ENCODE peak calls at places on chromosomes 7 and 10, in ten cellular contexts. D is GM23338, G is B cell, V is Panc1, J is HFFc6, N is foreskin keratinocyte, Q is suprapubic skin, F is glutamatergic neuron, U is AG09319, Y is cardiac muscle cell. R is an unnamed sample.

GRCh38 chr7:101882595-101883564 is 65.5 kb downstream of the CUX1 start:
- DNase-seq in V (peak), N (peak), G (no peak), U (peak), Y (peak), Q (peak), J (peak), F (no peak), D (peak), R (peak)

GRCh38 chr7:56493704-56494450 is 377.7 kb upstream of the NUPR2 start:
- DNase-seq in D (no peak), G (no peak), Q (no peak), F (no peak), Y (no peak), J (no peak), V (no peak), N (no peak), U (no peak), R (no peak)

GRCh38 chr7:91634485-91635177 is 245.9 kb downstream of the MTERF1 start:
- DNase-seq in N (no peak), J (no peak), D (no peak), G (no peak), V (no peak), F (no peak), Q (no peak), Y (no peak), U (no peak), R (no peak)

GRCh38 chr10:7409732-7410168 is 1.1 kb downstream of the SFMBT2 start:
- DNase-seq in D (no peak), Y (no peak), V (no peak), N (no peak), Q (no peak), G (no peak), J (no peak), U (no peak), F (peak), R (peak)

GRCh38 chr7:111982804-111983203 is 223.4 kb downstream of the DOCK4 start:
- DNase-seq in U (no peak), N (no peak), J (peak), F (no peak), G (no peak), V (no peak), D (no peak), Y (no peak), Q (no peak), R (no peak)

GRCh38 chr10:49000437-49001398 is 61.1 kb upstream of the LRRC18 start:
- DNase-seq in J (no peak), F (no peak), Y (no peak), Q (no peak), D (no peak), V (no peak), U (no peak), G (no peak), N (no peak), R (no peak)

GRCh38 chr7:17095001-17095574 is 203.4 kb upstream of the AHR start:
- DNase-seq in J (peak), V (no peak), F (no peak), G (no peak), U (peak), N (peak), Y (no peak), Q (peak), D (no peak), R (no peak)

GRCh38 chr7:82235710-82236109 is 207.9 kb downstream of the CACNA2D1 start:
- DNase-seq in J (peak), G (no peak), F (no peak), Y (no peak), D (no peak), N (peak), V (no peak), U (no peak), Q (no peak), R (no peak)

GRCh38 chr10:34994565-34995142 is 95.5 kb downstream of the CUL2 start:
- DNase-seq in N (peak), U (no peak), V (no peak), Y (peak), Q (no peak), J (peak), D (peak), G (peak), F (peak), R (peak)

GRCh38 chr7:4416436-4417092 is 265.5 kb upstream of the FOXK1 start:
- DNase-seq in U (no peak), J (no peak), Q (no peak), G (no peak), N (peak), D (no peak), F (no peak), Y (no peak), V (no peak), R (no peak)

GRCh38 chr10:44309939-44310761 is 74.7 kb downstream of the CXCL12 start:
- DNase-seq in V (no peak), Y (no peak), D (no peak), J (no peak), N (no peak), G (no peak), Q (no peak), U (no peak), F (no peak), R (no peak)

GRCh38 chr10:44306147-44306710 is 78.7 kb downstream of the CXCL12 start:
- DNase-seq in Y (no peak), J (peak), F (no peak), Q (no peak), D (no peak), U (peak), N (no peak), V (no peak), G (no peak), R (no peak)

GRCh38 chr10:44307691-44308090 is 77.2 kb downstream of the CXCL12 start:
- DNase-seq in F (no peak), U (no peak), G (no peak), V (no peak), N (no peak), Y (no peak), Q (no peak), J (no peak), D (no peak), R (no peak)

GRCh38 chr10:44308935-44309334 is 76.0 kb downstream of the CXCL12 start:
- DNase-seq in Q (no peak), J (no peak), G (no peak), F (no peak), D (no peak), N (no peak), V (no peak), U (no peak), Y (no peak), R (no peak)

DNA sequence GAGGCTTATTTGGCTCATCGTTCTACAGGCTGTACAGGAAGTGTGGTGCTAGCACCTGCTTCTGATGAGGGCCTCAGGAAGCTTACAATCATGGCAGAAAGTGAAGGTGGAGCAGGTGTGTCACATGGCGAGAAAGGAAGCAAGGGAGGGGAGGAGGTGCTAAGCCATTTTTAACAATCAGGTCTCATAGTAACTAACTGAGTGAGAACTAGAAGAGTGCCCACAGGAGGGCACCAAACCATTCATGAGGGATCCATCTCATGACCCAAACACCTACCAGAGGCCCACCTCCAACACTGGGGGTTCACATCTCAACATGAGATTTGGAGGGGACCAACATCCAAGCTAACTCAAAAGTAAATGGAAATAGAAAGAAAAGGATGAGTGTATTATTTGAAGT is 78.1 kb downstream of the CXCL12 start:
- DNase-seq in J (peak), G (peak), Y (peak), D (peak), U (no peak), N (no peak), V (no peak), Q (no peak), F (no peak), R (no peak)
- TF ChIP-seq CTCF in J (peak), G (no peak), Y (peak), D (peak), U (peak), N (peak), V (peak), Q (no peak), F (no peak), R (no peak)

GRCh38 chr7:142321391-142321790 is 63.5 kb upstream of the PRSS58 start:
- DNase-seq in F (no peak), V (no peak), D (no peak), N (no peak), G (no peak), Q (no peak), J (no peak), Y (no peak), U (no peak), R (no peak)

GRCh38 chr7:142319970-142320369 is 62.1 kb upstream of the PRSS58 start:
- DNase-seq in U (no peak), F (peak), D (peak), J (no peak), Y (no peak), G (no peak), V (no peak), N (peak), Q (no peak), R (peak)

GRCh38 chr7:142327555-142327954 is 69.7 kb upstream of the PRSS58 start:
- DNase-seq in J (no peak), G (no peak), F (peak), D (no peak), V (no peak), U (no peak), Y (no peak), N (no peak), Q (no peak), R (no peak)

GRCh38 chr7:142320883-142321282 is 63.0 kb upstream of the PRSS58 start:
- DNase-seq in Y (no peak), U (no peak), V (no peak), F (no peak), G (no peak), J (no peak), D (no peak), N (no peak), Q (no peak), R (no peak)

DNA sequence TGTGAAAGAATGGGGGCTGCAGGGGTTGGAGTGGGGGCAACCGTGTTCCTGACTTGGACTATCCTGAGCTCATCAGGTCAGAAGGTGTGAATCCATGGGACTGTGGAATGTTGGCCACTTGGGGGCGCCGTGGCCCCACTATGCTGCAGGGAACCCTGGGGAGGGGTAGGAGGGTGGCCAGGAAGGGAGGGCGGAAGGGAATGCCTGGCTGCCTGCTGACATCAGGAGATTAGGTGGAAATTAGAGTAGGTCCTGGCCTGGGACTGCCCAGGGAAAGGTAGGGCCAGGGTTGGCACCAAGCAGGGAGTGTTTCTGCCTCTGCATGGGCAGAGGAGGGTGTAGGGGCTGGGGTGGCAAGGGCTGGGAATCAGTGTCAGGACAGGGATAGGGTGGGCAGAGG is 65.8 kb upstream of the PRSS58 start:
- DNase-seq in U (no peak), G (no peak), Q (no peak), D (peak), J (no peak), V (no peak), Y (peak), F (peak), N (peak), R (peak)
- TF ChIP-seq CTCF in U (no peak), G (no peak), Q (no peak), D (peak), J (peak), V (peak), Y (peak), F (peak), N (peak), R (peak)

GRCh38 chr10:23155166-23155565 is 36.9 kb upstream of the PTF1A start:
- DNase-seq in J (no peak), F (no peak), D (no peak), U (no peak), N (peak), G (no peak), Q (no peak), V (no peak), Y (no peak), R (no peak)
- TF ChIP-seq CTCF in J (no peak), F (no peak), D (no peak), U (no peak), N (no peak), G (no peak), Q (no peak), V (no peak), Y (no peak), R (no peak)

GRCh38 chr7:44998153-44998871 is 1.7 kb upstream of the CCM2 start:
- DNase-seq in Y (no peak), J (no peak), F (no peak), Q (no peak), G (no peak), U (no peak), D (no peak), N (no peak), V (no peak), R (no peak)

GRCh38 chr7:45001826-45002225 is 1.8 kb downstream of the CCM2 start:
- DNase-seq in Q (no peak), N (peak), V (no peak), Y (no peak), D (no peak), U (no peak), J (no peak), G (no peak), F (no peak), R (no peak)

GRCh38 chr7:45000096-45001032 is at the start of gene CCM2:
- DNase-seq in F (peak), Q (no peak), Y (peak), J (no peak), G (peak), V (no peak), D (peak), N (no peak), U (no peak), R (no peak)

GRCh38 chr7:45001138-45001694 is 1.2 kb downstream of the CCM2 start:
- DNase-seq in N (peak), U (no peak), F (peak), G (peak), Y (no peak), J (no peak), D (peak), V (no peak), Q (no peak), R (no peak)

DNA sequence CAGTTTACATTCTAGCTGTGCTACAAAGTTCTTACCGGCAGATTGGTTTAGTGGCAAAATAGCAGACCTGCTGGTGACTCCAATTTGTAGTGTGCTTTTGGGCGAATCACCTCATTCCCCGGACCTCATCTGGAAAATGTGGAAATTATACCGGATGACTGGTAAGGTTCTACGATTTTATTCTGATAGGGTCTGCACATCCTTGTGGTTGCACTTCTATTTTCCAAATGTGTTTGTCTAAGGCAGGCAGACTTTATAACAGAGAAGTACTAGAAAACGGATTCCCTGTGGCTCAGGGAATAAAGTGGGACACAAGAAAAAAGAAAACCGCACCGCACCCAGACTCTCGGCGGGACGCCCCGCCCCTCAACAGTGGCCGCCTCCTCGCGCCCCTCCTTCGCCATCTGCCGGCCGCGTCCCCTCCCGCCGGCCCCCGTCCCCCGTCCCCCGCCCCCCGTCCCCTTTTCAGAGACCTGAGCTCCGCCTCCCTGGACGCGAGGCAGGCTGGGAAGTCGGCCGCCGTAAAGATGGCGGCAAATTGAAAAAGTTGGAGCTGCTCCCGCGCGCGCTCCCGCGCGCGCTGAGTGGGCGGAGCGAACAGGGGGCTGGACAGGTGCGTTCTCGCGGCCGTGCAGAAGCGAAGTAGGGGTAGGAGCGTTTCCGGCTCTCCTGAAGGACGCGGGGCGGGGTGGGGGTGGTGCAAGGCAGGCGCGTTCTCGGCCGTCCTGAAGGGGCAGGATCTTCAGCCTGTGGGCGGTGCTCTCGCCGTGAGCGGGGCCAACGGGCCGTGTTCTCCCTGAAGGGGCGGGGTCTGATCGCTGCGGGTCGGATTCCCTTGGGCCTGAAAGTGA is 531 bp upstream of the CCM2 start:
- DNase-seq in G (peak), N (peak), D (peak), F (peak), V (peak), U (peak), Y (peak), Q (peak), J (peak), R (peak)
- TF ChIP-seq CTCF in G (no peak), N (no peak), D (no peak), F (no peak), V (no peak), U (no peak), Y (no peak), Q (no peak), J (peak), R (no peak)

DNA sequence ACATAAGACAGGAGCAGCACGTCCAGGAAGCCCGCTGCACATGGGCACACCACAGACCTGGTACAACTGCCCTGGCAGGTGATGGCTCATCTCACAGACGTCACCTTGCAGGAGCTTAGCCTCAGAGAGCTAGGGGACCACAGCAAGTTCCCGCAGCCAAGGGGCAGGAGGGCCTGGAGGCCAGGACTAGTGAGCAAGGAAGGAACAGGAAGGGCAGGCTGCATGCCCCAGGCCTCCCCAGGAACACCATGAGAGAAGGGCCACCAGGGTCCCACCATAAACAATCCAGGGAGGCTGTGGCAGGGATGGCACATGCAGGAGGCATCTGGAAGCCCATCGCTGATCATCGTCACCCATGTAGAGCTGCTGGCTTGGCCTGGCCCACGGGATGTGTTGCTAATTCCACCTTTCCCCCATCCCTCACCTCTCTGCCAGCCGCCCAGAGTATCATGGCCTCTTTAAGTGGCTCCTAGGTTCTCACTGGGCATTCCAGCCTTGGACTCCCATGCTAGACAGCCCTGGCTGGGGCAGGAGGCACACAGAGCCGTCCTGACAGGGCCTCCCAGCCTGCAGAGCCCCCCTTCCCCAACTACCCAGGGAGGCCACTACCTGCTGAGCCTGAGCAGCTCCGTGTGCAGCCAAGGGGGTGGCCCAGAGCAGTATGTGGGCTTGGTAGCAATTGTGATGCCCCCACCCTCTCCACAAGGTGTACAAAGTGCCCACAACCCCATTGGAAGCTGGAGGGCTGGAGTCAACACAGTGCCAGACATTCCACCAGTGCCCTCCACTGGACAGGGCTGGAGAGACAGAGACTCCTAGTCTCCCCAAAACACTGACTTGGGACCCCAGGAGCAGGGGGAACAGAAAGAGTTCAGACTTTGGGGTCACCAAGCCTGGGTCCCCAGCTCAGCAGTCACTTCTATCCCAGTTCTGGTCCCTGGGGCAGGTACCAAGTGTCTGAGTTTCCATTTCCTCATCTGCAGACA is 35.5 kb downstream of the GRID1 start:
- DNase-seq in N (no peak), Y (no peak), J (no peak), D (no peak), V (no peak), Q (peak), U (no peak), G (no peak), F (peak), R (no peak)
- TF ChIP-seq CTCF in N (peak), Y (no peak), J (peak), D (peak), V (no peak), Q (no peak), U (no peak), G (no peak), F (no peak), R (no peak)

DNA sequence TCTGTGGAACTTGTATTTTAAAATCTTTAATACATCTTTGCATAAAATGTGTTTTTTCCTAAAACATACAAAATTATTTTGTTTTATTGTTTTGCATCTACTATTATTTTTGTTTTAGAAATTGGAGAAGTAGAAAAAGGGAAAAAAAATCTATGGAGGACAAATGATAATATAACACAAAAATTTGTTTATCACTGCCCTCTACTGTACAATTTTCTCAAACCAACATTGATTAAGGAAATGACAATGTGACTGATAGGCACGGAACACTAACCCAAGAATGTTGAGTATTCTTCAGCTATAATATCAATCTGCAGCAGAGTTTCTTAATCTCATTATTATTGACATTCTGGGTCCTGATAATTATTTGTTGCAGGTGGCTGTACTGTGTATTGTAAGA is 9.5 kb upstream of the ING3 start:
- DNase-seq in F (no peak), V (no peak), U (no peak), Q (no peak), D (no peak), Y (no peak), G (peak), N (no peak), J (no peak), R (no peak)
- TF ChIP-seq CTCF in F (no peak), V (peak), U (peak), Q (no peak), D (peak), Y (peak), G (peak), N (peak), J (peak), R (no peak)

GRCh38 chr10:62818426-62819011 is 2.4 kb upstream of the EGR2 start:
- DNase-seq in Q (no peak), Y (peak), J (no peak), D (peak), U (no peak), F (peak), V (no peak), G (peak), N (no peak), R (peak)
- TF ChIP-seq CTCF in Q (no peak), Y (no peak), J (no peak), D (no peak), U (no peak), F (no peak), V (no peak), G (peak), N (peak), R (no peak)